ENCODE peak calls at places on chromosomes 5 and 9, in ten cellular contexts. D, C, B, J, I, T, W, Z, F and S are unnamed samples.

GRCh38 chr9:81557957-81558791 is 131.2 kb downstream of the TLE1 start:
- DNase-seq in D (no peak), C (peak), B (peak), J (peak), I (no peak), T (no peak), W (no peak), Z (no peak), F (no peak), S (no peak)

GRCh38 chr5:68240196-68240595 is 24.6 kb downstream of the PIK3R1 start:
- DNase-seq in D (no peak), C (no peak), B (no peak), J (no peak), I (no peak), T (no peak), W (no peak), Z (no peak), F (no peak), S (no peak)

GRCh38 chr9:86282979-86283535 is 719 bp upstream of the ISCA1 start:
- DNase-seq in D (no peak), C (no peak), B (no peak), J (no peak), I (peak), T (peak), W (no peak), Z (peak), F (peak), S (peak)

GRCh38 chr9:112091805-112092204 is 83.3 kb downstream of the SUSD1 start:
- DNase-seq in D (no peak), C (peak), B (no peak), J (no peak), I (no peak), T (no peak), W (peak), Z (no peak), F (no peak), S (no peak)

GRCh38 chr5:128254789-128255188 is 171.2 kb downstream of the SLC12A2 start:
- DNase-seq in D (no peak), C (no peak), B (no peak), J (no peak), I (no peak), T (peak), W (peak), Z (no peak), F (no peak), S (no peak)

GRCh38 chr9:130780865-130781504 is 54.1 kb upstream of the ABL1 start:
- DNase-seq in D (no peak), C (no peak), B (no peak), J (peak), I (peak), T (peak), W (peak), Z (peak), F (no peak), S (peak)

GRCh38 chr5:3596261-3596825 is 711 bp downstream of the IRX1 start:
- DNase-seq in D (no peak), C (no peak), B (no peak), J (no peak), I (no peak), T (no peak), W (no peak), Z (no peak), F (no peak), S (no peak)

GRCh38 chr5:155773680-155774079 is 553.3 kb upstream of the SGCD start:
- DNase-seq in D (no peak), C (no peak), B (no peak), J (no peak), I (no peak), T (no peak), W (no peak), Z (no peak), F (no peak), S (no peak)

GRCh38 chr5:132289097-132289496 is 5.1 kb upstream of the SLC22A4 start:
- DNase-seq in D (no peak), C (no peak), B (no peak), J (no peak), I (no peak), T (no peak), W (no peak), Z (no peak), F (no peak), S (no peak)

GRCh38 chr5:37841223-37841622 is 1.4 kb upstream of the GDNF start:
- DNase-seq in D (no peak), C (no peak), B (no peak), J (no peak), I (no peak), T (no peak), W (no peak), Z (no peak), F (no peak), S (no peak)

GRCh38 chr5:178180141-178180863 is 6.9 kb downstream of the GMCL2 start:
- DNase-seq in D (no peak), C (no peak), B (no peak), J (no peak), I (no peak), T (no peak), W (no peak), Z (no peak), F (no peak), S (no peak)

GRCh38 chr5:62886603-62887315 is 308.1 kb downstream of the LRRC70 start:
- DNase-seq in D (peak), C (no peak), B (no peak), J (no peak), I (no peak), T (no peak), W (no peak), Z (no peak), F (no peak), S (no peak)

GRCh38 chr5:39138892-39139291 is 64.7 kb upstream of the RICTOR start:
- DNase-seq in D (no peak), C (no peak), B (no peak), J (no peak), I (peak), T (no peak), W (no peak), Z (no peak), F (no peak), S (no peak)

GRCh38 chr9:121718063-121718462 is 66.6 kb downstream of the DAB2IP start:
- DNase-seq in D (no peak), C (no peak), B (no peak), J (peak), I (no peak), T (peak), W (peak), Z (peak), F (no peak), S (peak)

GRCh38 chr9:136499935-136500910 is 17.4 kb upstream of the SEC16A start:
- DNase-seq in D (no peak), C (peak), B (no peak), J (no peak), I (no peak), T (no peak), W (no peak), Z (no peak), F (no peak), S (no peak)

GRCh38 chr9:93447642-93448041 is 3.8 kb upstream of the FAM120A start:
- DNase-seq in D (no peak), C (no peak), B (no peak), J (no peak), I (no peak), T (no peak), W (no peak), Z (no peak), F (no peak), S (no peak)

GRCh38 chr9:98709968-98710965 is 1.5 kb upstream of the GABBR2 start:
- DNase-seq in D (no peak), C (no peak), B (no peak), J (no peak), I (no peak), T (no peak), W (peak), Z (no peak), F (no peak), S (no peak)

GRCh38 chr9:108272350-108272899 is 583.4 kb downstream of the ACTL7B start:
- DNase-seq in D (peak), C (peak), B (peak), J (peak), I (peak), T (peak), W (peak), Z (peak), F (no peak), S (peak)

GRCh38 chr9:20552874-20553624 is 69.2 kb downstream of the MLLT3 start:
- DNase-seq in D (peak), C (no peak), B (no peak), J (no peak), I (no peak), T (no peak), W (no peak), Z (no peak), F (no peak), S (no peak)

GRCh38 chr9:136087741-136088480 is 7.2 kb downstream of the NACC2 start:
- DNase-seq in D (no peak), C (no peak), B (no peak), J (no peak), I (no peak), T (peak), W (no peak), Z (no peak), F (no peak), S (peak)

GRCh38 chr5:149024477-149024876 is 38.4 kb downstream of the SH3TC2 start:
- DNase-seq in D (no peak), C (no peak), B (no peak), J (no peak), I (no peak), T (no peak), W (no peak), Z (no peak), F (no peak), S (no peak)

GRCh38 chr9:85727500-85727899 is 14.3 kb downstream of the AGTPBP1 start:
- DNase-seq in D (peak), C (no peak), B (no peak), J (no peak), I (no peak), T (no peak), W (no peak), Z (no peak), F (no peak), S (no peak)

GRCh38 chr9:950139-950538 is 26.3 kb upstream of the DMRT3 start:
- DNase-seq in D (no peak), C (no peak), B (no peak), J (no peak), I (no peak), T (no peak), W (no peak), Z (no peak), F (no peak), S (no peak)

GRCh38 chr5:81884871-81885270 is 87.0 kb upstream of the ATG10 start:
- DNase-seq in D (no peak), C (no peak), B (no peak), J (no peak), I (no peak), T (no peak), W (no peak), Z (no peak), F (no peak), S (no peak)

GRCh38 chr9:32395483-32396216 is 11.2 kb downstream of the ACO1 start:
- DNase-seq in D (no peak), C (no peak), B (no peak), J (peak), I (peak), T (peak), W (peak), Z (no peak), F (no peak), S (peak)

GRCh38 chr5:118611332-118611945 is 376.9 kb downstream of the DTWD2 start:
- DNase-seq in D (peak), C (no peak), B (peak), J (no peak), I (peak), T (no peak), W (peak), Z (no peak), F (no peak), S (no peak)

GRCh38 chr5:67170783-67171182 is 25.8 kb downstream of the CD180 start:
- DNase-seq in D (no peak), C (no peak), B (no peak), J (no peak), I (no peak), T (no peak), W (no peak), Z (no peak), F (no peak), S (no peak)

GRCh38 chr9:136961279-136962065 is 9.4 kb downstream of the LCN12 start:
- DNase-seq in D (no peak), C (no peak), B (peak), J (no peak), I (no peak), T (peak), W (peak), Z (no peak), F (no peak), S (no peak)

GRCh38 chr5:119860463-119860862 is 231.1 kb downstream of the FAM170A start:
- DNase-seq in D (no peak), C (no peak), B (no peak), J (no peak), I (no peak), T (no peak), W (no peak), Z (no peak), F (no peak), S (no peak)

GRCh38 chr5:41154491-41154890 is 58.8 kb downstream of the C6 start:
- DNase-seq in D (no peak), C (no peak), B (no peak), J (no peak), I (no peak), T (no peak), W (no peak), Z (no peak), F (no peak), S (no peak)

GRCh38 chr9:97388721-97389238 is 23.1 kb upstream of the TDRD7 start:
- DNase-seq in D (no peak), C (no peak), B (no peak), J (no peak), I (no peak), T (no peak), W (peak), Z (no peak), F (no peak), S (no peak)

GRCh38 chr5:113259034-113259433 is 175.8 kb downstream of the TSSK1B start:
- DNase-seq in D (no peak), C (no peak), B (no peak), J (no peak), I (no peak), T (no peak), W (no peak), Z (no peak), F (no peak), S (no peak)

GRCh38 chr5:138884554-138884953 is 9.4 kb upstream of the LRRTM2 start:
- DNase-seq in D (no peak), C (no peak), B (no peak), J (no peak), I (no peak), T (no peak), W (no peak), Z (no peak), F (no peak), S (no peak)

GRCh38 chr9:112086627-112087026 is 88.5 kb downstream of the SUSD1 start:
- DNase-seq in D (peak), C (no peak), B (no peak), J (no peak), I (peak), T (no peak), W (no peak), Z (no peak), F (no peak), S (no peak)

GRCh38 chr5:65037845-65038815 is 269.4 kb downstream of the CWC27 start:
- DNase-seq in D (peak), C (peak), B (no peak), J (no peak), I (peak), T (no peak), W (peak), Z (no peak), F (no peak), S (no peak)

DNA sequence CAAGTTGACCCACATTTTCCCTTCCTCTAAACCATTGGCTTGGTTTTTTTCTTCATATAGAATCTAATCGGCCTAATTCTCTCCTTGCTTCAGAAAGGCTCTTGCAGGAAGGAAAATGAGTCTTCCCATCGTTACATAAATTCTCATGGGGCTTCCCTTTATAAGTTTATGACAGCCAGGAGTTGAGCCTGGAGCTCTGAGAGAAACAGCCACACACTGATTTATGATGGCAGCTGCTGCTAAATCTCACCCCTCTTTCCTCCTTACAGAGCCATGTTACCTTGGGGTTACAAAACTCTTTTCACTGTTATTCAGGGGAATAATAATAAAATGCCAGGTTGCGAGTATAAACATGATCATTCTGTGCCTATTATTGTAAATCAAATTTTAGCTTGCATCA is 5.2 kb upstream of the RNF14 start:
- DNase-seq in D (no peak), C (no peak), B (no peak), J (no peak), I (no peak), T (no peak), W (no peak), Z (no peak), F (no peak), S (no peak)
- H3K27ac ChIP-seq in D (no peak), C (no peak), B (no peak), J (no peak), I (no peak), T (no peak), W (no peak), Z (no peak), F (no peak), S (no peak)

GRCh38 chr9:110257097-110257955 is 1.0 kb upstream of the TXN start:
- DNase-seq in D (peak), C (peak), B (peak), J (peak), I (no peak), T (peak), W (peak), Z (peak), F (peak), S (no peak)
- TF ChIP-seq POLR2A in D (no peak), C (no peak), B (no peak), J (no peak), I (peak), T (no peak), W (no peak), Z (no peak), F (no peak), S (no peak)

GRCh38 chr9:127187231-127187956 is 65.0 kb upstream of the ANGPTL2 start:
- DNase-seq in D (peak), C (no peak), B (peak), J (peak), I (peak), T (peak), W (peak), Z (peak), F (peak), S (peak)

GRCh38 chr9:127185181-127185580 is 62.7 kb upstream of the ANGPTL2 start:
- DNase-seq in D (no peak), C (no peak), B (no peak), J (no peak), I (no peak), T (no peak), W (no peak), Z (no peak), F (peak), S (peak)

GRCh38 chr9:127186799-127187198 is 64.4 kb upstream of the ANGPTL2 start:
- DNase-seq in D (no peak), C (no peak), B (no peak), J (no peak), I (no peak), T (no peak), W (no peak), Z (no peak), F (no peak), S (no peak)

GRCh38 chr9:127184641-127185040 is 62.2 kb upstream of the ANGPTL2 start:
- DNase-seq in D (no peak), C (no peak), B (no peak), J (no peak), I (no peak), T (no peak), W (no peak), Z (no peak), F (no peak), S (peak)

DNA sequence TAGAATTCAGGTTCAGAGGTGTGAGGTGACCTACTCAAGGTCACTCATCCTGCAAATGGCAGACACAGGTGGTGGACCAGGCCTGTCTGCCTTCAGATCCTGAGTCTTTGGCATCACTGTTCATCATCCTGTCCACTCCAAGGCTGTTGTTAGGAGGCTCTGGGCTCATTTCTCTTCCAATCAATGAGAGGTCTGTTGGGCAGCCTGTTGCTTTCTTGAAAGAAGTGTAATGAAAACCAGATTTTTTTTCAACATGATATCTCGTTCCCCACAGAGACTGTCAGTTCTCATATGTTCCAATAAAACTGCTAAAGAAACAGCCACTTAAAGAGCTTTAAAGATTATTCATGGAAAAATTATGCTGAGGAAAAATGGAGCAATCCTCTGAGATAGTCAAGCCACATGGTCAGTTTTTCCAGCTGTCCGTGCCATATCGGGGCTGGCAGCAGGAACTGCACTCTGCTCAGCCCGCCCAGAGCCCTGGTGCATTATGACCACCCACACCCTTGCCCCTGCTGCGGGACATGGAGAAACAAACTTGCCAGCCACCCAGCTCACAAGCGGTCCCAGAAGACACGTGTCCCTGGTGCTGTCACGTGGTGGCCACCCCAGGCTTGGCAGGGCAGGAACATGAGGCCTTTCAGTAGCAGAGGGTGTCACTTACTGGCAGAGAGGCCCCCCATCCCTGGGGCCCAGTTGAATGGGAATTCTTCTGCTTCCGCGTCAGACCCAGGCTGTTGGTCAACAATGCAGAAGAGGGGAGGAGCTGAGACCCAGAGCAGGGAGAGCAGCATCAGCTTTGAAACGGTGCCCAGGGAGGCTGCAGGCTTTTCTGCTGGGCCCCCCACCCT is 63.7 kb upstream of the ANGPTL2 start:
- DNase-seq in D (peak), C (peak), B (peak), J (peak), I (no peak), T (peak), W (peak), Z (peak), F (peak), S (peak)
- H3K27ac ChIP-seq in D (no peak), C (peak), B (peak), J (peak), I (no peak), T (peak), W (peak), Z (peak), F (peak), S (peak)

DNA sequence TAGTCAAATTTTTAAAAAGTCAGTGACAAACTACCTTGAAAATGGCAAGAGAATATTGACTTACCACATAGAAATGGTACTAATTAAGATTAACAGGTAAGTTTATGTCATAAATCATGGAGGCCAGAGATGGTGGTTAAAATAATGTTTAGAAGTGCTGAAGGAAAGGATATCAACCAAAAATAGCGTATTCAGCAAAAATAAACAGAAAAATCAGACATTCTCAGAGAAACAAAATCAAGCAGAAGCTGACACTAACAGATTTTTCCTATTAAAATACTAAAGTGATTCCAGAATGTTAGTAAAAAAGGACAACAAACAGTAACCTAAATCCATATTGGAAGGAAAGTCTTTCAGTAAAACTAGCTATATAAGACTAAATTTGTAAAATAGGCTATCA is 959.9 kb upstream of the CDH10 start:
- DNase-seq in D (no peak), C (no peak), B (no peak), J (no peak), I (no peak), T (no peak), W (no peak), Z (no peak), F (no peak), S (no peak)
- TF ChIP-seq POLR2A in D (no peak), C (no peak), B (no peak), J (no peak), I (no peak), T (no peak), W (no peak), Z (no peak), F (no peak), S (no peak)